ENCODE peak calls at places on chromosomes 13 and 19, in nine cellular contexts. One of them, this sample, is unnamed.

GRCh38 chr19:46988614-46989230 is 30.9 kb upstream of the NPAS1 start:
- DNase-seq in NCI-H1417: no peak
- DNase-seq in kidney glomerular epithelial cell: no peak
- DNase-seq in fibroblast of the conjunctiva: no peak
- DNase-seq in left cardiac atrium: no peak
- DNase-seq in lower leg skin: no peak
- DNase-seq in GM04504: no peak
- DNase-seq in activated T-helper 2 cell treated with anti-CD3 and anti-CD28 coated beads, Interferon-gamma antibody, Interleukin-2, Interleukin-4, amounts not matched to agents 10 μg/mL and 5 μg/mL and 100 μg/mL, durations not matched to agents 14 hours and 24 hours and 36 hours: no peak
- DNase-seq in fibroblast of lung: no peak
- DNase-seq in this sample: no peak

GRCh38 chr19:58562126-58563033 is 4.0 kb upstream of the UBE2M start:
- DNase-seq in NCI-H1417: no peak
- DNase-seq in kidney glomerular epithelial cell: no peak
- DNase-seq in fibroblast of the conjunctiva: no peak
- DNase-seq in left cardiac atrium: no peak
- DNase-seq in lower leg skin: no peak
- DNase-seq in GM04504: no peak
- DNase-seq in activated T-helper 2 cell treated with anti-CD3 and anti-CD28 coated beads, Interferon-gamma antibody, Interleukin-2, Interleukin-4, amounts not matched to agents 10 μg/mL and 5 μg/mL and 100 μg/mL, durations not matched to agents 14 hours and 24 hours and 36 hours: peak
- DNase-seq in fibroblast of lung: peak
- DNase-seq in this sample: no peak

GRCh38 chr13:27504541-27504940 is 54.2 kb upstream of the MTIF3 start:
- DNase-seq in NCI-H1417: peak
- DNase-seq in kidney glomerular epithelial cell: no peak
- DNase-seq in fibroblast of the conjunctiva: no peak
- DNase-seq in left cardiac atrium: no peak
- DNase-seq in lower leg skin: no peak
- DNase-seq in GM04504: no peak
- DNase-seq in activated T-helper 2 cell treated with anti-CD3 and anti-CD28 coated beads, Interferon-gamma antibody, Interleukin-2, Interleukin-4, amounts not matched to agents 10 μg/mL and 5 μg/mL and 100 μg/mL, durations not matched to agents 14 hours and 24 hours and 36 hours: no peak
- DNase-seq in fibroblast of lung: no peak
- DNase-seq in this sample: no peak

GRCh38 chr19:45103625-45104319 is 10.8 kb downstream of the PPP1R37 start:
- DNase-seq in NCI-H1417: peak
- DNase-seq in kidney glomerular epithelial cell: peak
- DNase-seq in fibroblast of the conjunctiva: no peak
- DNase-seq in left cardiac atrium: peak
- DNase-seq in lower leg skin: no peak
- DNase-seq in GM04504: no peak
- DNase-seq in activated T-helper 2 cell treated with anti-CD3 and anti-CD28 coated beads, Interferon-gamma antibody, Interleukin-2, Interleukin-4, amounts not matched to agents 10 μg/mL and 5 μg/mL and 100 μg/mL, durations not matched to agents 14 hours and 24 hours and 36 hours: no peak
- DNase-seq in fibroblast of lung: no peak
- DNase-seq in this sample: no peak

GRCh38 chr13:43044720-43045301 is 21.4 kb downstream of the DNAJC15 start:
- DNase-seq in NCI-H1417: no peak
- DNase-seq in kidney glomerular epithelial cell: no peak
- DNase-seq in fibroblast of the conjunctiva: no peak
- DNase-seq in left cardiac atrium: no peak
- DNase-seq in lower leg skin: no peak
- DNase-seq in GM04504: no peak
- DNase-seq in activated T-helper 2 cell treated with anti-CD3 and anti-CD28 coated beads, Interferon-gamma antibody, Interleukin-2, Interleukin-4, amounts not matched to agents 10 μg/mL and 5 μg/mL and 100 μg/mL, durations not matched to agents 14 hours and 24 hours and 36 hours: no peak
- DNase-seq in fibroblast of lung: no peak
- DNase-seq in this sample: no peak

GRCh38 chr13:49976314-49977258 is 20.3 kb upstream of the TRIM13 start:
- DNase-seq in NCI-H1417: peak
- DNase-seq in kidney glomerular epithelial cell: peak
- DNase-seq in fibroblast of the conjunctiva: peak
- DNase-seq in left cardiac atrium: peak
- DNase-seq in lower leg skin: peak
- DNase-seq in GM04504: peak
- DNase-seq in activated T-helper 2 cell treated with anti-CD3 and anti-CD28 coated beads, Interferon-gamma antibody, Interleukin-2, Interleukin-4, amounts not matched to agents 10 μg/mL and 5 μg/mL and 100 μg/mL, durations not matched to agents 14 hours and 24 hours and 36 hours: peak
- DNase-seq in fibroblast of lung: peak
- DNase-seq in this sample: peak

GRCh38 chr13:48265217-48265815 is 32.3 kb downstream of the ITM2B start:
- DNase-seq in NCI-H1417: no peak
- DNase-seq in kidney glomerular epithelial cell: no peak
- DNase-seq in fibroblast of the conjunctiva: no peak
- DNase-seq in left cardiac atrium: no peak
- DNase-seq in lower leg skin: no peak
- DNase-seq in GM04504: no peak
- DNase-seq in activated T-helper 2 cell treated with anti-CD3 and anti-CD28 coated beads, Interferon-gamma antibody, Interleukin-2, Interleukin-4, amounts not matched to agents 10 μg/mL and 5 μg/mL and 100 μg/mL, durations not matched to agents 14 hours and 24 hours and 36 hours: no peak
- DNase-seq in fibroblast of lung: no peak
- DNase-seq in this sample: no peak

GRCh38 chr13:109707044-109707794 is 79.2 kb downstream of the IRS2 start:
- DNase-seq in NCI-H1417: peak
- DNase-seq in kidney glomerular epithelial cell: no peak
- DNase-seq in fibroblast of the conjunctiva: peak
- DNase-seq in left cardiac atrium: no peak
- DNase-seq in lower leg skin: no peak
- DNase-seq in GM04504: no peak
- DNase-seq in activated T-helper 2 cell treated with anti-CD3 and anti-CD28 coated beads, Interferon-gamma antibody, Interleukin-2, Interleukin-4, amounts not matched to agents 10 μg/mL and 5 μg/mL and 100 μg/mL, durations not matched to agents 14 hours and 24 hours and 36 hours: no peak
- DNase-seq in fibroblast of lung: peak
- DNase-seq in this sample: no peak

GRCh38 chr13:39341238-39341637 is 261.8 kb downstream of the LHFPL6 start:
- DNase-seq in NCI-H1417: no peak
- DNase-seq in kidney glomerular epithelial cell: no peak
- DNase-seq in fibroblast of the conjunctiva: no peak
- DNase-seq in left cardiac atrium: no peak
- DNase-seq in lower leg skin: no peak
- DNase-seq in GM04504: no peak
- DNase-seq in activated T-helper 2 cell treated with anti-CD3 and anti-CD28 coated beads, Interferon-gamma antibody, Interleukin-2, Interleukin-4, amounts not matched to agents 10 μg/mL and 5 μg/mL and 100 μg/mL, durations not matched to agents 14 hours and 24 hours and 36 hours: no peak
- DNase-seq in fibroblast of lung: no peak
- DNase-seq in this sample: no peak

GRCh38 chr19:41439441-41440222 is at the start of gene DMAC2:
- DNase-seq in NCI-H1417: peak
- DNase-seq in kidney glomerular epithelial cell: peak
- DNase-seq in fibroblast of the conjunctiva: peak
- DNase-seq in left cardiac atrium: peak
- DNase-seq in lower leg skin: peak
- DNase-seq in GM04504: peak
- DNase-seq in activated T-helper 2 cell treated with anti-CD3 and anti-CD28 coated beads, Interferon-gamma antibody, Interleukin-2, Interleukin-4, amounts not matched to agents 10 μg/mL and 5 μg/mL and 100 μg/mL, durations not matched to agents 14 hours and 24 hours and 36 hours: peak
- DNase-seq in fibroblast of lung: peak
- DNase-seq in this sample: peak

GRCh38 chr19:46426035-46426505 is 2.7 kb downstream of the PNMA8C start:
- DNase-seq in NCI-H1417: no peak
- DNase-seq in kidney glomerular epithelial cell: peak
- DNase-seq in fibroblast of the conjunctiva: no peak
- DNase-seq in left cardiac atrium: no peak
- DNase-seq in lower leg skin: no peak
- DNase-seq in GM04504: no peak
- DNase-seq in activated T-helper 2 cell treated with anti-CD3 and anti-CD28 coated beads, Interferon-gamma antibody, Interleukin-2, Interleukin-4, amounts not matched to agents 10 μg/mL and 5 μg/mL and 100 μg/mL, durations not matched to agents 14 hours and 24 hours and 36 hours: no peak
- DNase-seq in fibroblast of lung: peak
- DNase-seq in this sample: no peak

GRCh38 chr19:11577451-11578341 is at the start of gene ACP5:
- DNase-seq in NCI-H1417: no peak
- DNase-seq in kidney glomerular epithelial cell: no peak
- DNase-seq in fibroblast of the conjunctiva: no peak
- DNase-seq in left cardiac atrium: no peak
- DNase-seq in lower leg skin: no peak
- DNase-seq in GM04504: no peak
- DNase-seq in activated T-helper 2 cell treated with anti-CD3 and anti-CD28 coated beads, Interferon-gamma antibody, Interleukin-2, Interleukin-4, amounts not matched to agents 10 μg/mL and 5 μg/mL and 100 μg/mL, durations not matched to agents 14 hours and 24 hours and 36 hours: no peak
- DNase-seq in fibroblast of lung: no peak
- DNase-seq in this sample: no peak

GRCh38 chr13:52848455-52849190 is at the start of gene PCDH8:
- DNase-seq in NCI-H1417: peak
- DNase-seq in kidney glomerular epithelial cell: no peak
- DNase-seq in fibroblast of the conjunctiva: no peak
- DNase-seq in left cardiac atrium: no peak
- DNase-seq in lower leg skin: no peak
- DNase-seq in GM04504: no peak
- DNase-seq in activated T-helper 2 cell treated with anti-CD3 and anti-CD28 coated beads, Interferon-gamma antibody, Interleukin-2, Interleukin-4, amounts not matched to agents 10 μg/mL and 5 μg/mL and 100 μg/mL, durations not matched to agents 14 hours and 24 hours and 36 hours: no peak
- DNase-seq in fibroblast of lung: no peak
- DNase-seq in this sample: no peak

GRCh38 chr13:109874444-109874920 is 88.1 kb upstream of the IRS2 start:
- DNase-seq in NCI-H1417: no peak
- DNase-seq in kidney glomerular epithelial cell: no peak
- DNase-seq in fibroblast of the conjunctiva: no peak
- DNase-seq in left cardiac atrium: no peak
- DNase-seq in lower leg skin: no peak
- DNase-seq in GM04504: no peak
- DNase-seq in activated T-helper 2 cell treated with anti-CD3 and anti-CD28 coated beads, Interferon-gamma antibody, Interleukin-2, Interleukin-4, amounts not matched to agents 10 μg/mL and 5 μg/mL and 100 μg/mL, durations not matched to agents 14 hours and 24 hours and 36 hours: no peak
- DNase-seq in fibroblast of lung: no peak
- DNase-seq in this sample: no peak

GRCh38 chr13:100986571-100986970 is 312.0 kb upstream of the TMTC4 start:
- DNase-seq in NCI-H1417: no peak
- DNase-seq in kidney glomerular epithelial cell: no peak
- DNase-seq in fibroblast of the conjunctiva: no peak
- DNase-seq in left cardiac atrium: no peak
- DNase-seq in lower leg skin: no peak
- DNase-seq in GM04504: no peak
- DNase-seq in activated T-helper 2 cell treated with anti-CD3 and anti-CD28 coated beads, Interferon-gamma antibody, Interleukin-2, Interleukin-4, amounts not matched to agents 10 μg/mL and 5 μg/mL and 100 μg/mL, durations not matched to agents 14 hours and 24 hours and 36 hours: no peak
- DNase-seq in fibroblast of lung: no peak
- DNase-seq in this sample: no peak